ENCODE peak calls at places on chromosomes 13 and 19, in six cellular contexts. W, Y, Z, O, L and A are unnamed samples.
A peak's percentile ranks its signal among the peaks of the same experiment; 100 is the strongest.

GRCh38 chr13:100473493-100474044 is 115.0 kb downstream of the GGACT start:
- DNase-seq in L (no peak), O (no peak), W (no peak), Z (no peak), Y (no peak), A (no peak)

GRCh38 chr19:7469654-7470285 is 19.1 kb downstream of the PEX11G start:
- DNase-seq in L (no peak), W (no peak), Y (no peak), Z (no peak), O (no peak), A (no peak)

GRCh38 chr19:48596679-48597465 is 9.7 kb upstream of the SPACA4 start:
- DNase-seq in Y (no peak), Z (peak; percentile 36), O (no peak), L (peak; percentile 43), W (no peak), A (no peak)

GRCh38 chr13:114106526-114106925 is 25.9 kb downstream of the RASA3 start:
- DNase-seq in Z (no peak), Y (no peak), O (no peak), W (peak; percentile 19), L (no peak), A (no peak)

GRCh38 chr19:50607874-50608785 is 31.6 kb downstream of the SYT3 start:
- DNase-seq in O (peak; percentile 39), L (peak; percentile 90), Y (peak; percentile 79), Z (peak; percentile 92), W (peak; percentile 63), A (peak; percentile 99)

GRCh38 chr19:34667349-34668076 is 9.4 kb downstream of the SCGB2B2 start:
- DNase-seq in O (peak; percentile 58), W (no peak), Y (peak; percentile 26), L (peak; percentile 49), Z (peak; percentile 23), A (no peak)

GRCh38 chr13:71454509-71454908 is 412.5 kb downstream of the DACH1 start:
- DNase-seq in O (no peak), Y (no peak), Z (no peak), W (no peak), L (no peak), A (no peak)

GRCh38 chr13:106400282-106400681 is 135.2 kb downstream of the EFNB2 start:
- DNase-seq in Z (no peak), L (no peak), Y (no peak), W (no peak), O (no peak), A (no peak)

GRCh38 chr13:109644069-109644750 is 142.2 kb downstream of the IRS2 start:
- DNase-seq in Z (no peak), Y (no peak), L (no peak), W (no peak), O (peak; percentile 57), A (no peak)

GRCh38 chr19:3491396-3492119 is 8.3 kb upstream of the SMIM44 start:
- DNase-seq in L (no peak), Y (no peak), Z (no peak), W (no peak), O (no peak), A (no peak)